ENCODE peak calls at places on chromosomes 7 and 10, in seven cellular contexts. T is RWPE2; F is NCI-H1105 treated with DMSO at 0.1 percent for 48 hours; H is RKO; Q is occipital lobe; C is posterior vena cava; G is stimulated activated CD4-positive, alpha-beta T cell treated with anti-CD3 and anti-CD28 coated beads, Interleukin-4, amount 100 ng/mL, for 24 hours. I is an unnamed sample.

GRCh38 chr7:82598958-82599357 is 155.4 kb upstream of the CACNA2D1 start:
- DNase-seq in Q (no peak), C (no peak), H (no peak), F (no peak), T (no peak), G (no peak), I (no peak)

GRCh38 chr10:26887611-26888215 is 27.0 kb upstream of the ABI1 start:
- DNase-seq in C (no peak), T (no peak), Q (no peak), H (peak), F (no peak), G (no peak), I (no peak)

GRCh38 chr7:71145906-71146901 is 14.3 kb downstream of the GALNT17 start:
- DNase-seq in Q (peak), C (no peak), H (peak), F (no peak), T (no peak), G (no peak), I (no peak)

GRCh38 chr10:22620140-22620857 is 94.1 kb downstream of the PIP4K2A start:
- DNase-seq in G (no peak), Q (peak), H (peak), T (peak), C (peak), F (peak), I (no peak)

GRCh38 chr10:44261296-44261695 is 123.6 kb downstream of the CXCL12 start:
- DNase-seq in F (no peak), Q (no peak), G (no peak), T (no peak), C (no peak), H (no peak), I (no peak)

GRCh38 chr10:79488303-79488702 is 24.0 kb upstream of the EIF5AL1 start:
- DNase-seq in F (no peak), Q (no peak), T (peak), C (peak), G (no peak), H (peak), I (no peak)

GRCh38 chr7:24233386-24233785 is 50.6 kb upstream of the NPY start:
- DNase-seq in F (no peak), G (no peak), H (no peak), T (no peak), C (no peak), Q (no peak), I (no peak)

GRCh38 chr10:10685566-10685965 is 332.1 kb upstream of the CELF2 start:
- DNase-seq in F (no peak), G (no peak), T (no peak), H (no peak), C (no peak), Q (no peak), I (no peak)

GRCh38 chr10:124596116-124596785 is 134.6 kb downstream of the LHPP start:
- DNase-seq in F (no peak), G (no peak), T (no peak), C (peak), Q (no peak), H (no peak), I (no peak)

GRCh38 chr10:32446701-32447406 is 914 bp downstream of the CCDC7 start:
- DNase-seq in T (no peak), G (no peak), H (peak), C (no peak), Q (no peak), F (peak), I (no peak)

GRCh38 chr10:88989824-88990527 is 622 bp upstream of the FAS start:
- DNase-seq in F (no peak), Q (no peak), C (no peak), G (no peak), H (peak), T (no peak), I (no peak)

GRCh38 chr7:151505433-151505832 is 14.3 kb downstream of the RHEB start:
- DNase-seq in F (no peak), T (no peak), Q (no peak), G (no peak), H (no peak), C (no peak), I (no peak)